ENCODE peak calls at places on chromosome 1, in four cellular contexts. H is lung, W is anterior cingulate cortex, U is endothelial cell. M is an unnamed sample.

GRCh38 chr1:228224198-228225164 is 16.6 kb downstream of the OBSCN start:
- DNase-seq in W (no peak), H (no peak), U (no peak), M (no peak)

GRCh38 chr1:209569445-209570207 is 13.9 kb upstream of the CAMK1G start:
- DNase-seq in W (peak; percentile 51), U (peak; percentile 76), H (peak; percentile 74), M (peak; percentile 59)

GRCh38 chr1:174189424-174190062 is 30.2 kb downstream of the RABGAP1L start:
- DNase-seq in H (no peak), U (no peak), W (no peak), M (no peak)

GRCh38 chr1:201013031-201013485 is 10.5 kb downstream of the KIF21B start:
- DNase-seq in W (no peak), H (peak; percentile 52), U (no peak), M (no peak)

GRCh38 chr1:210397681-210398080 is 69.0 kb downstream of the HHAT start:
- DNase-seq in U (no peak), W (no peak), H (no peak), M (no peak)

GRCh38 chr1:33370827-33371226 is 49.9 kb upstream of the A3GALT2 start:
- DNase-seq in U (no peak), W (no peak), H (no peak), M (no peak)

GRCh38 chr1:190001187-190001586 is 476.5 kb downstream of the BRINP3 start:
- DNase-seq in H (no peak), W (no peak), U (no peak), M (no peak)

GRCh38 chr1:67061266-67061665 is 7.3 kb upstream of the SLC35D1 start:
- DNase-seq in W (no peak), U (no peak), H (no peak), M (no peak)

GRCh38 chr1:216119600-216119999 is 303.6 kb downstream of the USH2A start:
- DNase-seq in W (no peak), U (no peak), H (no peak), M (peak; percentile 33)

GRCh38 chr1:219548386-219548785 is 64.5 kb downstream of the ZC3H11B start:
- DNase-seq in W (no peak), H (no peak), U (no peak), M (no peak)

GRCh38 chr1:27011058-27011764 is 1.4 kb downstream of the TENT5B start:
- DNase-seq in U (peak; percentile 36), W (no peak), H (peak; percentile 82), M (peak; percentile 78)

GRCh38 chr1:151184211-151184610 is 5.8 kb downstream of the VPS72 start:
- DNase-seq in H (no peak), W (no peak), U (no peak), M (no peak)

GRCh38 chr1:43443197-43443946 is 10.4 kb downstream of the HYI start:
- DNase-seq in W (no peak), H (no peak), U (no peak), M (no peak)

GRCh38 chr1:151399890-151400235 is 490 bp downstream of the PSMB4 start:
- DNase-seq in U (peak; percentile 33), H (no peak), W (no peak), M (peak; percentile 7)

GRCh38 chr1:102550729-102551384 is 554.1 kb upstream of the OLFM3 start:
- DNase-seq in H (no peak), U (peak; percentile 36), W (no peak), M (peak; percentile 49)

GRCh38 chr1:211736351-211736915 is 61.0 kb upstream of the NEK2 start:
- DNase-seq in U (no peak), H (no peak), W (peak; percentile 59), M (no peak)